ENCODE peak calls at places on chromosome 22, in seven cellular contexts. J, P, E, Y, U, L and K are unnamed samples.

GRCh38 chr22:47787501-47788227 is 1025.2 kb downstream of the TBC1D22A start:
- DNase-seq in J (no peak), P (no peak), E (no peak), Y (no peak), U (no peak), L (no peak), K (no peak)

GRCh38 chr22:44931077-44931540 is 78.7 kb downstream of the PHF21B start:
- DNase-seq in J (no peak), P (no peak), E (peak), Y (no peak), U (no peak), L (peak), K (peak)

GRCh38 chr22:45240810-45241631 is at the start of gene KIAA0930:
- DNase-seq in J (peak), P (peak), E (peak), Y (peak), U (peak), L (peak), K (peak)

GRCh38 chr22:44091021-44091721 is 67.1 kb downstream of the PARVB start:
- DNase-seq in J (peak), P (no peak), E (no peak), Y (no peak), U (no peak), L (no peak), K (no peak)

GRCh38 chr22:20054485-20054884 is 25.6 kb upstream of the DGCR8 start:
- DNase-seq in J (no peak), P (no peak), E (no peak), Y (no peak), U (no peak), L (no peak), K (no peak)

GRCh38 chr22:17974703-17975372 is 49.5 kb downstream of the MICAL3 start:
- DNase-seq in J (no peak), P (no peak), E (no peak), Y (no peak), U (no peak), L (no peak), K (no peak)

GRCh38 chr22:35681454-35682050 is 33.3 kb downstream of the APOL6 start:
- DNase-seq in J (no peak), P (no peak), E (no peak), Y (no peak), U (no peak), L (no peak), K (no peak)

GRCh38 chr22:36292823-36293530 is 40.0 kb downstream of the APOL1 start:
- DNase-seq in J (no peak), P (no peak), E (peak), Y (no peak), U (no peak), L (no peak), K (no peak)

GRCh38 chr22:30731658-30732057 is 37.0 kb downstream of the OSBP2 start:
- DNase-seq in J (no peak), P (no peak), E (no peak), Y (no peak), U (no peak), L (no peak), K (no peak)

GRCh38 chr22:49692499-49693225 is 135.0 kb downstream of the BRD1 start:
- DNase-seq in J (no peak), P (no peak), E (no peak), Y (no peak), U (no peak), L (no peak), K (no peak)

GRCh38 chr22:40703731-40704130 is 24.4 kb downstream of the MCHR1 start:
- DNase-seq in J (no peak), P (no peak), E (no peak), Y (no peak), U (no peak), L (no peak), K (no peak)

GRCh38 chr22:46933526-46933925 is 171.1 kb downstream of the TBC1D22A start:
- DNase-seq in J (no peak), P (no peak), E (no peak), Y (no peak), U (no peak), L (no peak), K (no peak)

GRCh38 chr22:29266564-29267461 is 968 bp downstream of the RHBDD3 start:
- DNase-seq in J (no peak), P (no peak), E (no peak), Y (no peak), U (no peak), L (no peak), K (no peak)

GRCh38 chr22:27554106-27554814 is 247.3 kb downstream of the MN1 start:
- DNase-seq in J (no peak), P (no peak), E (no peak), Y (no peak), U (no peak), L (no peak), K (peak)

GRCh38 chr22:36334838-36335603 is 52.7 kb downstream of the MYH9 start:
- DNase-seq in J (no peak), P (no peak), E (no peak), Y (no peak), U (no peak), L (peak), K (peak)

GRCh38 chr22:22884888-22885840 is 2.5 kb upstream of the IGLL5 start:
- DNase-seq in J (no peak), P (no peak), E (no peak), Y (peak), U (no peak), L (no peak), K (no peak)

GRCh38 chr22:37401401-37401859 is 25.8 kb downstream of the ELFN2 start:
- DNase-seq in J (no peak), P (no peak), E (peak), Y (no peak), U (no peak), L (no peak), K (no peak)

GRCh38 chr22:38347181-38347943 is 30.1 kb upstream of the CSNK1E start:
- DNase-seq in J (no peak), P (no peak), E (no peak), Y (no peak), U (no peak), L (no peak), K (no peak)

GRCh38 chr22:37643225-37643847 is 3.9 kb downstream of the SH3BP1 start:
- DNase-seq in J (peak), P (peak), E (peak), Y (peak), U (peak), L (peak), K (peak)

GRCh38 chr22:44580756-44581435 is 82.9 kb upstream of the RTL6 start:
- DNase-seq in J (no peak), P (no peak), E (no peak), Y (no peak), U (no peak), L (no peak), K (no peak)

GRCh38 chr22:36191106-36191836 is 10.3 kb downstream of the APOL4 start:
- DNase-seq in J (no peak), P (no peak), E (peak), Y (no peak), U (no peak), L (peak), K (peak)

GRCh38 chr22:50105529-50106100 is 15.8 kb downstream of the MOV10L1 start:
- DNase-seq in J (no peak), P (no peak), E (no peak), Y (no peak), U (no peak), L (peak), K (no peak)